ENCODE peak calls at places on chromosome 13, in nine cellular contexts. One of them, this sample, is unnamed. For H3K36me3, the result is how much of the 10 kb centered on the place peaks cover.

GRCh38 chr13:89746554-89746953 is 1600.9 kb upstream of the MIR17HG start:
- DNase-seq in H7: no peak
- DNase-seq in BE2C: peak
- DNase-seq in psoas muscle: no peak
- DNase-seq in upper lobe of right lung: no peak
- DNase-seq in body of pancreas: no peak
- DNase-seq in bronchial epithelial cell: no peak
- DNase-seq in tibial nerve: no peak
- DNase-seq in CD8-positive, alpha-beta memory T cell: no peak
- DNase-seq in this sample: no peak

GRCh38 chr13:108003626-108004025 is 211.7 kb downstream of the LIG4 start:
- DNase-seq in H7: no peak
- DNase-seq in BE2C: peak
- DNase-seq in psoas muscle: no peak
- DNase-seq in upper lobe of right lung: no peak
- DNase-seq in body of pancreas: no peak
- DNase-seq in bronchial epithelial cell: peak
- DNase-seq in tibial nerve: no peak
- DNase-seq in CD8-positive, alpha-beta memory T cell: no peak
- DNase-seq in this sample: no peak

GRCh38 chr13:72983085-72983768 is 75.6 kb upstream of the KLF5 start:
- DNase-seq in H7: no peak
- DNase-seq in BE2C: no peak
- DNase-seq in psoas muscle: no peak
- DNase-seq in upper lobe of right lung: peak
- DNase-seq in body of pancreas: peak
- DNase-seq in bronchial epithelial cell: peak
- DNase-seq in tibial nerve: no peak
- DNase-seq in CD8-positive, alpha-beta memory T cell: no peak
- DNase-seq in this sample: peak

GRCh38 chr13:75803175-75803611 is 167.1 kb downstream of the LMO7 start:
- DNase-seq in H7: peak
- DNase-seq in BE2C: no peak
- DNase-seq in psoas muscle: no peak
- DNase-seq in upper lobe of right lung: no peak
- DNase-seq in body of pancreas: peak
- DNase-seq in bronchial epithelial cell: no peak
- DNase-seq in tibial nerve: no peak
- DNase-seq in CD8-positive, alpha-beta memory T cell: no peak
- DNase-seq in this sample: no peak

GRCh38 chr13:22154041-22154440 is 483.2 kb downstream of the FGF9 start:
- DNase-seq in H7: no peak
- DNase-seq in BE2C: no peak
- DNase-seq in psoas muscle: no peak
- DNase-seq in upper lobe of right lung: no peak
- DNase-seq in body of pancreas: no peak
- DNase-seq in bronchial epithelial cell: no peak
- DNase-seq in tibial nerve: no peak
- DNase-seq in CD8-positive, alpha-beta memory T cell: no peak
- DNase-seq in this sample: no peak

GRCh38 chr13:102122147-102122546 is 279.7 kb downstream of the FGF14 start:
- DNase-seq in H7: no peak
- DNase-seq in BE2C: no peak
- DNase-seq in psoas muscle: no peak
- DNase-seq in upper lobe of right lung: no peak
- DNase-seq in body of pancreas: no peak
- DNase-seq in bronchial epithelial cell: no peak
- DNase-seq in tibial nerve: no peak
- DNase-seq in CD8-positive, alpha-beta memory T cell: no peak
- DNase-seq in this sample: no peak

GRCh38 chr13:102774210-102774560 is 599 bp upstream of the TEX30 start:
- DNase-seq in H7: peak
- DNase-seq in BE2C: no peak
- DNase-seq in psoas muscle: peak
- DNase-seq in upper lobe of right lung: no peak
- DNase-seq in body of pancreas: no peak
- DNase-seq in bronchial epithelial cell: no peak
- DNase-seq in tibial nerve: no peak
- DNase-seq in CD8-positive, alpha-beta memory T cell: no peak
- DNase-seq in this sample: peak

GRCh38 chr13:105311094-105311493 is 1224.4 kb downstream of the EFNB2 start:
- DNase-seq in H7: no peak
- DNase-seq in BE2C: no peak
- DNase-seq in psoas muscle: no peak
- DNase-seq in upper lobe of right lung: no peak
- DNase-seq in body of pancreas: no peak
- DNase-seq in bronchial epithelial cell: peak
- DNase-seq in tibial nerve: no peak
- DNase-seq in CD8-positive, alpha-beta memory T cell: no peak
- DNase-seq in this sample: no peak

GRCh38 chr13:109151255-109151654 is 521.8 kb downstream of the MYO16 start:
- DNase-seq in H7: no peak
- DNase-seq in BE2C: no peak
- DNase-seq in psoas muscle: no peak
- DNase-seq in upper lobe of right lung: no peak
- DNase-seq in body of pancreas: no peak
- DNase-seq in bronchial epithelial cell: peak
- DNase-seq in tibial nerve: no peak
- DNase-seq in CD8-positive, alpha-beta memory T cell: no peak
- DNase-seq in this sample: no peak

GRCh38 chr13:42078113-42078769 is 29.8 kb downstream of the DGKH start:
- DNase-seq in H7: peak
- DNase-seq in BE2C: no peak
- DNase-seq in psoas muscle: no peak
- DNase-seq in upper lobe of right lung: no peak
- DNase-seq in body of pancreas: peak
- DNase-seq in bronchial epithelial cell: no peak
- DNase-seq in tibial nerve: no peak
- DNase-seq in CD8-positive, alpha-beta memory T cell: no peak
- DNase-seq in this sample: no peak

GRCh38 chr13:106859505-106859904 is 291.6 kb upstream of the ARGLU1 start:
- DNase-seq in H7: no peak
- DNase-seq in BE2C: no peak
- DNase-seq in psoas muscle: no peak
- DNase-seq in upper lobe of right lung: no peak
- DNase-seq in body of pancreas: no peak
- DNase-seq in bronchial epithelial cell: no peak
- DNase-seq in tibial nerve: no peak
- DNase-seq in CD8-positive, alpha-beta memory T cell: no peak
- DNase-seq in this sample: no peak

GRCh38 chr13:79451500-79451962 is 29.4 kb upstream of the NDFIP2 start:
- DNase-seq in H7: peak
- DNase-seq in BE2C: peak
- DNase-seq in psoas muscle: no peak
- DNase-seq in upper lobe of right lung: no peak
- DNase-seq in body of pancreas: peak
- DNase-seq in bronchial epithelial cell: peak
- DNase-seq in tibial nerve: no peak
- DNase-seq in CD8-positive, alpha-beta memory T cell: peak
- DNase-seq in this sample: peak

GRCh38 chr13:42076309-42076713 is 27.9 kb downstream of the DGKH start:
- DNase-seq in H7: no peak
- DNase-seq in BE2C: no peak
- DNase-seq in psoas muscle: no peak
- DNase-seq in upper lobe of right lung: no peak
- DNase-seq in body of pancreas: no peak
- DNase-seq in bronchial epithelial cell: no peak
- DNase-seq in tibial nerve: no peak
- DNase-seq in CD8-positive, alpha-beta memory T cell: no peak
- DNase-seq in this sample: no peak

GRCh38 chr13:114038211-114038613 is 64.3 kb upstream of the C13orf46 start:
- DNase-seq in H7: no peak
- DNase-seq in BE2C: no peak
- DNase-seq in psoas muscle: peak
- DNase-seq in upper lobe of right lung: no peak
- DNase-seq in body of pancreas: no peak
- DNase-seq in bronchial epithelial cell: no peak
- DNase-seq in tibial nerve: no peak
- DNase-seq in CD8-positive, alpha-beta memory T cell: no peak
- DNase-seq in this sample: peak

GRCh38 chr13:24299488-24300114 is 9.8 kb upstream of the C1QTNF9 start:
- DNase-seq in H7: no peak
- DNase-seq in BE2C: no peak
- DNase-seq in psoas muscle: no peak
- DNase-seq in upper lobe of right lung: no peak
- DNase-seq in body of pancreas: no peak
- DNase-seq in bronchial epithelial cell: no peak
- DNase-seq in tibial nerve: no peak
- DNase-seq in CD8-positive, alpha-beta memory T cell: no peak
- DNase-seq in this sample: no peak

GRCh38 chr13:24304620-24305019 is 4.8 kb upstream of the C1QTNF9 start:
- DNase-seq in H7: no peak
- DNase-seq in BE2C: no peak
- DNase-seq in psoas muscle: no peak
- DNase-seq in upper lobe of right lung: no peak
- DNase-seq in body of pancreas: no peak
- DNase-seq in bronchial epithelial cell: no peak
- DNase-seq in tibial nerve: no peak
- DNase-seq in CD8-positive, alpha-beta memory T cell: no peak
- DNase-seq in this sample: no peak

GRCh38 chr13:24306632-24307031 is 2.7 kb upstream of the C1QTNF9 start:
- DNase-seq in H7: no peak
- DNase-seq in BE2C: no peak
- DNase-seq in psoas muscle: no peak
- DNase-seq in upper lobe of right lung: no peak
- DNase-seq in body of pancreas: no peak
- DNase-seq in bronchial epithelial cell: peak
- DNase-seq in tibial nerve: no peak
- DNase-seq in CD8-positive, alpha-beta memory T cell: no peak
- DNase-seq in this sample: no peak

GRCh38 chr13:24301434-24301833 is 7.9 kb upstream of the C1QTNF9 start:
- DNase-seq in H7: no peak
- DNase-seq in BE2C: no peak
- DNase-seq in psoas muscle: no peak
- DNase-seq in upper lobe of right lung: no peak
- DNase-seq in body of pancreas: no peak
- DNase-seq in bronchial epithelial cell: no peak
- DNase-seq in tibial nerve: no peak
- DNase-seq in CD8-positive, alpha-beta memory T cell: no peak
- DNase-seq in this sample: no peak

GRCh38 chr13:24301911-24302310 is 7.5 kb upstream of the C1QTNF9 start:
- DNase-seq in H7: no peak
- DNase-seq in BE2C: no peak
- DNase-seq in psoas muscle: no peak
- DNase-seq in upper lobe of right lung: no peak
- DNase-seq in body of pancreas: no peak
- DNase-seq in bronchial epithelial cell: no peak
- DNase-seq in tibial nerve: no peak
- DNase-seq in CD8-positive, alpha-beta memory T cell: no peak
- DNase-seq in this sample: no peak
- H3K36me3 ChIP-seq in H7: under half
- H3K36me3 ChIP-seq in BE2C: under half
- H3K36me3 ChIP-seq in psoas muscle: under half
- H3K36me3 ChIP-seq in upper lobe of right lung: half or more
- H3K36me3 ChIP-seq in body of pancreas: half or more
- H3K36me3 ChIP-seq in bronchial epithelial cell: under half
- H3K36me3 ChIP-seq in tibial nerve: under half
- H3K36me3 ChIP-seq in CD8-positive, alpha-beta memory T cell: half or more
- H3K36me3 ChIP-seq in this sample: half or more

DNA sequence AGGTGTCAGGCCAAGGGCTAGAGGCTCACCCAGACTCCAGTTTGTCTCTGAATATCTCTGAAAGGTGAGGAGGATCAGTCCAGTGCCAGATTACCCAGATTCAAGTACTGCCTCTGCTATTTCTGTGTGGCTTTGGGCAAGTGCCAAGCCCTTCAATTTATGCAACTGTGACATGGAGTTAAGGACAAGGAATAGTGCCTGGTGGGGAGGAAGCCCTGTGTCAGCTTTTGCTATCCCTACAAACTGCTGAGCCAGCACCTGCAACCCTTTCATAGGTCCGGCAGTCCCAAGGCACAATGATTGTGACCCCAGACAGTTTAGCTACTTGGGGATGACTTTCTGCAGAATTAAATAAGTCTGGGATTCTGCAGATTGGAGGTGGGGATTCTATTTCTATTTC is 123.0 kb downstream of the KL start:
- DNase-seq in H7: no peak
- DNase-seq in BE2C: no peak
- DNase-seq in psoas muscle: peak
- DNase-seq in upper lobe of right lung: no peak
- DNase-seq in body of pancreas: peak
- DNase-seq in bronchial epithelial cell: no peak
- DNase-seq in tibial nerve: peak
- DNase-seq in CD8-positive, alpha-beta memory T cell: no peak
- DNase-seq in this sample: peak
- H3K36me3 ChIP-seq in H7: under half
- H3K36me3 ChIP-seq in BE2C: under half
- H3K36me3 ChIP-seq in psoas muscle: under half
- H3K36me3 ChIP-seq in upper lobe of right lung: under half
- H3K36me3 ChIP-seq in body of pancreas: under half
- H3K36me3 ChIP-seq in bronchial epithelial cell: under half
- H3K36me3 ChIP-seq in tibial nerve: under half
- H3K36me3 ChIP-seq in CD8-positive, alpha-beta memory T cell: under half
- H3K36me3 ChIP-seq in this sample: under half

GRCh38 chr13:57638147-57638890 is 6.8 kb downstream of the PCDH17 start:
- DNase-seq in H7: no peak
- DNase-seq in BE2C: no peak
- DNase-seq in psoas muscle: no peak
- DNase-seq in upper lobe of right lung: no peak
- DNase-seq in body of pancreas: no peak
- DNase-seq in bronchial epithelial cell: no peak
- DNase-seq in tibial nerve: no peak
- DNase-seq in CD8-positive, alpha-beta memory T cell: no peak
- DNase-seq in this sample: no peak
- H3K36me3 ChIP-seq in H7: under half
- H3K36me3 ChIP-seq in BE2C: under half
- H3K36me3 ChIP-seq in psoas muscle: under half
- H3K36me3 ChIP-seq in upper lobe of right lung: under half
- H3K36me3 ChIP-seq in body of pancreas: under half
- H3K36me3 ChIP-seq in bronchial epithelial cell: under half
- H3K36me3 ChIP-seq in tibial nerve: under half
- H3K36me3 ChIP-seq in CD8-positive, alpha-beta memory T cell: under half
- H3K36me3 ChIP-seq in this sample: under half

GRCh38 chr13:74025369-74025768 is 108.8 kb downstream of the KLF12 start:
- DNase-seq in H7: no peak
- DNase-seq in BE2C: no peak
- DNase-seq in psoas muscle: no peak
- DNase-seq in upper lobe of right lung: no peak
- DNase-seq in body of pancreas: no peak
- DNase-seq in bronchial epithelial cell: no peak
- DNase-seq in tibial nerve: no peak
- DNase-seq in CD8-positive, alpha-beta memory T cell: no peak
- DNase-seq in this sample: no peak

GRCh38 chr13:74024314-74024713 is 109.9 kb downstream of the KLF12 start:
- DNase-seq in H7: no peak
- DNase-seq in BE2C: no peak
- DNase-seq in psoas muscle: no peak
- DNase-seq in upper lobe of right lung: no peak
- DNase-seq in body of pancreas: no peak
- DNase-seq in bronchial epithelial cell: no peak
- DNase-seq in tibial nerve: no peak
- DNase-seq in CD8-positive, alpha-beta memory T cell: no peak
- DNase-seq in this sample: no peak

GRCh38 chr13:74024856-74025255 is 109.3 kb downstream of the KLF12 start:
- DNase-seq in H7: no peak
- DNase-seq in BE2C: no peak
- DNase-seq in psoas muscle: no peak
- DNase-seq in upper lobe of right lung: no peak
- DNase-seq in body of pancreas: no peak
- DNase-seq in bronchial epithelial cell: no peak
- DNase-seq in tibial nerve: no peak
- DNase-seq in CD8-positive, alpha-beta memory T cell: no peak
- DNase-seq in this sample: no peak

GRCh38 chr13:74017301-74018092 is 116.7 kb downstream of the KLF12 start:
- DNase-seq in H7: no peak
- DNase-seq in BE2C: peak
- DNase-seq in psoas muscle: no peak
- DNase-seq in upper lobe of right lung: no peak
- DNase-seq in body of pancreas: no peak
- DNase-seq in bronchial epithelial cell: no peak
- DNase-seq in tibial nerve: no peak
- DNase-seq in CD8-positive, alpha-beta memory T cell: no peak
- DNase-seq in this sample: no peak

GRCh38 chr13:74021507-74021906 is 112.7 kb downstream of the KLF12 start:
- DNase-seq in H7: no peak
- DNase-seq in BE2C: no peak
- DNase-seq in psoas muscle: no peak
- DNase-seq in upper lobe of right lung: no peak
- DNase-seq in body of pancreas: no peak
- DNase-seq in bronchial epithelial cell: no peak
- DNase-seq in tibial nerve: no peak
- DNase-seq in CD8-positive, alpha-beta memory T cell: no peak
- DNase-seq in this sample: no peak
- H3K36me3 ChIP-seq in H7: under half
- H3K36me3 ChIP-seq in BE2C: under half
- H3K36me3 ChIP-seq in psoas muscle: under half
- H3K36me3 ChIP-seq in upper lobe of right lung: under half
- H3K36me3 ChIP-seq in body of pancreas: under half
- H3K36me3 ChIP-seq in bronchial epithelial cell: under half
- H3K36me3 ChIP-seq in tibial nerve: under half
- H3K36me3 ChIP-seq in CD8-positive, alpha-beta memory T cell: under half
- H3K36me3 ChIP-seq in this sample: under half

This sample was measured in adrenal gland.